ENCODE peak calls at places on chromosomes 11 and 22, in five cellular contexts. J, K, H, R and F are unnamed samples.

GRCh38 chr22:30104501-30105156 is 24.4 kb downstream of the HORMAD2 start:
- DNase-seq in J (no peak), K (no peak), H (no peak), R (no peak), F (no peak)

GRCh38 chr22:42282943-42283287 is 12.5 kb upstream of the TCF20 start:
- DNase-seq in J (no peak), K (no peak), H (no peak), R (no peak), F (no peak)

GRCh38 chr11:11789735-11790369 is 51.9 kb upstream of the USP47 start:
- DNase-seq in J (no peak), K (no peak), H (no peak), R (peak; percentile 41), F (no peak)

GRCh38 chr11:2581151-2581930 is 118.5 kb downstream of the KCNQ1OT1 start:
- DNase-seq in J (peak; percentile 25), K (no peak), H (no peak), R (no peak), F (no peak)

GRCh38 chr11:113163291-113164030 is 150.9 kb upstream of the TTC12 start:
- DNase-seq in J (no peak), K (no peak), H (no peak), R (peak; percentile 64), F (no peak)

GRCh38 chr22:46024136-46024840 is 47.3 kb upstream of the WNT7B start:
- DNase-seq in J (no peak), K (no peak), H (no peak), R (no peak), F (no peak)

GRCh38 chr11:122791411-122791810 is 46.9 kb upstream of the CRTAM start:
- DNase-seq in J (no peak), K (no peak), H (no peak), R (peak; percentile 67), F (no peak)

GRCh38 chr11:85827768-85828639 is 17.1 kb upstream of the SYTL2 start:
- DNase-seq in J (no peak), K (peak; percentile 21), H (no peak), R (peak; percentile 95), F (no peak)

GRCh38 chr11:47348859-47349258 is 3.6 kb downstream of the MYBPC3 start:
- DNase-seq in J (no peak), K (no peak), H (no peak), R (peak; percentile 43), F (no peak)

GRCh38 chr11:92388380-92388779 is 163.8 kb downstream of the FAT3 start:
- DNase-seq in J (no peak), K (no peak), H (no peak), R (no peak), F (no peak)

GRCh38 chr22:46537946-46538815 is 761 bp upstream of the CELSR1 start:
- DNase-seq in J (peak; percentile 61), K (no peak), H (no peak), R (no peak), F (peak; percentile 41)

GRCh38 chr22:48238966-48239365 is 1476.5 kb downstream of the TBC1D22A start:
- DNase-seq in J (no peak), K (no peak), H (no peak), R (no peak), F (no peak)

GRCh38 chr11:45982656-45983470 is 60.4 kb downstream of the LARGE2 start:
- DNase-seq in J (peak; percentile 87), K (peak; percentile 42), H (peak; percentile 84), R (peak; percentile 83), F (peak; percentile 42)

GRCh38 chr11:66766681-66767080 is 37.7 kb upstream of the SPTBN2 start:
- DNase-seq in J (no peak), K (no peak), H (no peak), R (no peak), F (no peak)

GRCh38 chr11:78889698-78890097 is 315.0 kb upstream of the NARS2 start:
- DNase-seq in J (no peak), K (no peak), H (no peak), R (no peak), F (no peak)

GRCh38 chr11:70341881-70342429 is 56.4 kb upstream of the CTTN start:
- DNase-seq in J (no peak), K (no peak), H (no peak), R (no peak), F (no peak)

GRCh38 chr11:72812968-72813739 is 1.1 kb upstream of the ATG16L2 start:
- DNase-seq in J (peak; percentile 82), K (peak; percentile 79), H (no peak), R (peak; percentile 73), F (no peak)

GRCh38 chr11:12430912-12431311 is 53.5 kb downstream of the PARVA start:
- DNase-seq in J (no peak), K (peak; percentile 65), H (no peak), R (peak; percentile 87), F (no peak)

GRCh38 chr11:102792604-102793003 is 5.4 kb downstream of the MMP1 start:
- DNase-seq in J (no peak), K (no peak), H (no peak), R (no peak), F (no peak)

GRCh38 chr11:109967121-109967520 is 126.1 kb upstream of the ZC3H12C start:
- DNase-seq in J (no peak), K (no peak), H (no peak), R (no peak), F (no peak)

GRCh38 chr22:31754813-31755212 is 994 bp downstream of the DEPDC5 start:
- DNase-seq in J (no peak), K (no peak), H (no peak), R (peak; percentile 52), F (no peak)

GRCh38 chr22:36330127-36330526 is 57.6 kb downstream of the MYH9 start:
- DNase-seq in J (no peak), K (no peak), H (no peak), R (no peak), F (no peak)

GRCh38 chr22:36330655-36331305 is 57.0 kb downstream of the MYH9 start:
- DNase-seq in J (no peak), K (no peak), H (no peak), R (peak; percentile 85), F (no peak)

GRCh38 chr22:36329217-36330078 is 58.3 kb downstream of the MYH9 start:
- DNase-seq in J (peak; percentile 97), K (peak; percentile 98), H (peak; percentile 94), R (peak; percentile 97), F (peak; percentile 84)

GRCh38 chr22:36327922-36328551 is 59.7 kb downstream of the MYH9 start:
- DNase-seq in J (no peak), K (no peak), H (no peak), R (no peak), F (no peak)

DNA sequence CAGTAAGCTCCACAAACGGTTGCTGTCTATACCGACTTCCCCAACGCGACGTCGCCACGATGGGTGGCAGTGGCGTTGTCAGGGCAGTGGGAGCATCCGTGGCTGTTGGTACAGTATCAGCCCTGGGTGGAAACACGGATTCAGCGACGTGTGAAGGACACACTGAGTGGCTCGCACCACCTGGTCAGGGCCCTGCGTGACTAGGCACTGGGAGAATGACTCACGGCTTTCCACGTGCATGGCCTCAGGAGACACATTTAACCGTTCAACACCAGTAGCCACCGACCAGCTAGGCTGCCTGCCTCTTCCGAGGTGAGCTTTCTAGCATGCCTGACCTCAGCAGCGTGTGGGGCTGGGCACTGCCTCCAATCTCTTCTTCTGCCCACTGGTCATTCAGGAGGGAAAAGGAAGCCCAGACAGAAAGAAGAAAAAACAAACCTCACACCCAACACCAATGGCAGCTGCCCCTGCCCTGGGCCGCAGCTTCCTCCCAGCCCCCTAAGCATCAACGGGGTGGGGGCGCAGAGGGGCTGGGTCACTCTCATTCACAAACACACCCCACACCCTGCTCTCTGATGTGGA is 59.0 kb downstream of the MYH9 start:
- DNase-seq in J (no peak), K (peak; percentile 90), H (no peak), R (peak; percentile 97), F (no peak)
- H3K14ac ChIP-seq in J (peak overlapping the region; percentile 79), K (peak overlapping the region; percentile 97), H (no peak overlapping the region), R (peak overlapping the region; percentile 96), F (peak overlapping the region; percentile 59)

GRCh38 chr11:63766501-63767270 is 1.9 kb downstream of the ZFTA start:
- DNase-seq in J (no peak), K (no peak), H (no peak), R (no peak), F (no peak)
- H2BK12ac ChIP-seq in J (no peak overlapping the region), K (no peak overlapping the region), H (no peak overlapping the region), R (no peak overlapping the region), F (no peak overlapping the region)

GRCh38 chr22:36745301-36745995 is 30.5 kb downstream of the IFT27 start:
- DNase-seq in J (peak; percentile 20), K (no peak), H (no peak), R (no peak), F (no peak)
- H4K91ac ChIP-seq in J (no peak overlapping the region), K (no peak overlapping the region), H (peak overlapping the region; percentile 46), R (no peak overlapping the region), F (no peak overlapping the region)

GRCh38 chr22:23282089-23282501 is 101.8 kb downstream of the BCR start:
- DNase-seq in J (no peak), K (peak; percentile 87), H (no peak), R (peak; percentile 12), F (no peak)
- H3K14ac ChIP-seq in J (no peak overlapping the region), K (no peak overlapping the region), H (no peak overlapping the region), R (no peak overlapping the region), F (no peak overlapping the region)

GRCh38 chr11:60936467-60937143 is 12.3 kb downstream of the TMEM132A start:
- DNase-seq in J (no peak), K (no peak), H (no peak), R (no peak), F (no peak)
- H2BK12ac ChIP-seq in J (no peak overlapping the region), K (no peak overlapping the region), H (no peak overlapping the region), R (no peak overlapping the region), F (no peak overlapping the region)

DNA sequence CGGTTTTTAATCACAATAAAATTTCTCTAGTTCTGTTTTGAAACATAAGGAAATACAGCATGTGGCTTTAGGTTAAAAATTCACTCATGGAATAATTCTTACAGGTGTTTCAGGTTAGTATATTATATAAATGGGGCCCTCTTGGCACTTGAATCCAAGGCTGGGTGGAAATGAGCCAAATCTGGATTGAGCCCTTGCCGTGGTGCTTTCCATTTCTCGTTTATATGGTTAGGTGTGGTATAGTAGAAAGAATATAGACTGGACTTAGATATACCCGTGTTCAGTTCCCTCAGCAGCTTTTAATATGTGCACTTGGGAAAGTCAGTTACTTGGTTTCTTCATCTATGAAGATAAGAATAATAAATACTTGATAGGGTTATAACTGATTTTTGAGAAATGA is 16.0 kb downstream of the ZFP91 start:
- DNase-seq in J (no peak), K (no peak), H (no peak), R (no peak), F (no peak)
- H4K91ac ChIP-seq in J (no peak overlapping the region), K (no peak overlapping the region), H (no peak overlapping the region), R (no peak overlapping the region), F (no peak overlapping the region)

GRCh38 chr11:104582431-104582830 is 315.8 kb downstream of the CASP12 start:
- DNase-seq in J (no peak), K (no peak), H (no peak), R (no peak), F (no peak)
- H3K14ac ChIP-seq in J (no peak overlapping the region), K (no peak overlapping the region), H (no peak overlapping the region), R (no peak overlapping the region), F (no peak overlapping the region)